ENCODE peak calls at places on chromosomes 4 and X, in five cellular contexts. I, T, H, F and U are unnamed samples.
A peak's percentile ranks its signal among the peaks of the same experiment; 100 is the strongest.

GRCh38 chr4:113049421-113050355 is at the start of gene ANK2:
- DNase-seq in I (peak; percentile 96), T (no peak), H (no peak), F (no peak), U (no peak)

GRCh38 chrX:109847257-109848187 is 114.5 kb upstream of the ACSL4 start:
- DNase-seq in I (peak; percentile 40), T (no peak), H (no peak), F (no peak), U (no peak)

GRCh38 chr4:150591284-150591874 is 9.4 kb downstream of the MAB21L2 start:
- DNase-seq in I (peak; percentile 76), T (no peak), H (no peak), F (no peak), U (no peak)

GRCh38 chr4:184757810-184758209 is 23.9 kb upstream of the CENPU start:
- DNase-seq in I (no peak), T (no peak), H (no peak), F (no peak), U (no peak)

GRCh38 chrX:20507901-20508620 is 241.4 kb upstream of the RPS6KA3 start:
- DNase-seq in I (no peak), T (no peak), H (no peak), F (no peak), U (no peak)

GRCh38 chrX:153883163-153883843 is 2.7 kb downstream of the L1CAM start:
- DNase-seq in I (no peak), T (no peak), H (no peak), F (no peak), U (no peak)

GRCh38 chr4:158841540-158841939 is 72.7 kb downstream of the FNIP2 start:
- DNase-seq in I (no peak), T (peak; percentile 44), H (no peak), F (no peak), U (no peak)

GRCh38 chr4:168854216-168854921 is 155.7 kb downstream of the CBR4 start:
- DNase-seq in I (no peak), T (peak; percentile 30), H (no peak), F (no peak), U (no peak)

GRCh38 chrX:137748827-137749226 is 182.9 kb downstream of the ZIC3 start:
- DNase-seq in I (peak; percentile 63), T (no peak), H (no peak), F (no peak), U (no peak)

GRCh38 chrX:42456301-42456700 is 321.7 kb downstream of the PPP1R2C start:
- DNase-seq in I (no peak), T (no peak), H (no peak), F (no peak), U (no peak)

GRCh38 chr4:6963139-6963611 is 53.5 kb downstream of the TBC1D14 start:
- DNase-seq in I (no peak), T (no peak), H (no peak), F (no peak), U (no peak)

GRCh38 chrX:14875624-14876023 is 2.4 kb downstream of the MOSPD2 start:
- DNase-seq in I (no peak), T (no peak), H (no peak), F (no peak), U (no peak)

GRCh38 chr4:8558080-8558960 is 21.9 kb upstream of the GPR78 start:
- DNase-seq in I (no peak), T (no peak), H (no peak), F (no peak), U (no peak)

GRCh38 chr4:37889849-37890500 is 909 bp upstream of the TBC1D1 start:
- DNase-seq in I (peak; percentile 45), T (peak; percentile 55), H (no peak), F (no peak), U (no peak)

GRCh38 chr4:33493231-33493630 is 2751.1 kb downstream of the ARAP2 start:
- DNase-seq in I (no peak), T (no peak), H (no peak), F (no peak), U (no peak)

GRCh38 chr4:77958897-77959296 is 96.3 kb downstream of the MRPL1 start:
- DNase-seq in I (no peak), T (no peak), H (no peak), F (no peak), U (no peak)

GRCh38 chr4:71595576-71596108 is 188.2 kb downstream of the GC start:
- DNase-seq in I (no peak), T (no peak), H (no peak), F (no peak), U (no peak)

GRCh38 chr4:13248621-13249298 is 235.4 kb downstream of the RAB28 start:
- DNase-seq in I (peak; percentile 48), T (no peak), H (no peak), F (no peak), U (no peak)